ENCODE peak calls at places on chromosomes 6 and 20, in five cellular contexts. M, R, I, V and G are unnamed samples.

GRCh38 chr6:71288228-71289038 is at the start of gene OGFRL1:
- DNase-seq in I (peak; percentile 88), M (peak; percentile 77), R (peak; percentile 91), V (no peak), G (peak; percentile 55)

GRCh38 chr6:27873101-27874030 is 38.8 kb downstream of the OR2B2 start:
- DNase-seq in V (no peak), R (peak; percentile 35), M (peak; percentile 48), I (peak; percentile 81), G (peak; percentile 79)

GRCh38 chr6:3102875-3103274 is 15.6 kb upstream of the BPHL start:
- DNase-seq in M (no peak), I (no peak), R (no peak), V (no peak), G (no peak)

GRCh38 chr6:137589067-137589848 is 95.1 kb upstream of the OLIG3 start:
- DNase-seq in V (peak; percentile 69), I (no peak), R (peak; percentile 29), M (no peak), G (peak; percentile 42)

GRCh38 chr6:71294121-71294523 is 5.5 kb downstream of the OGFRL1 start:
- DNase-seq in V (no peak), M (no peak), R (no peak), I (peak; percentile 54), G (no peak)

GRCh38 chr6:90295854-90296345 is 743 bp downstream of the BACH2 start:
- DNase-seq in R (peak; percentile 80), V (no peak), M (peak; percentile 76), I (peak; percentile 75), G (no peak)

GRCh38 chr6:96394727-96395126 is 126.9 kb upstream of the UFL1 start:
- DNase-seq in I (no peak), M (no peak), R (peak; percentile 19), V (no peak), G (no peak)

GRCh38 chr6:90375681-90376439 is 79.2 kb upstream of the BACH2 start:
- DNase-seq in I (no peak), R (no peak), M (peak; percentile 14), V (no peak), G (no peak)

GRCh38 chr6:35049346-35049745 is 91.8 kb downstream of the TCP11 start:
- DNase-seq in R (no peak), I (peak; percentile 30), V (no peak), M (no peak), G (no peak)

GRCh38 chr6:8065519-8065911 is 1.3 kb upstream of the BLOC1S5 start:
- DNase-seq in R (no peak), M (no peak), V (no peak), I (no peak), G (no peak)

GRCh38 chr20:36162272-36162966 is 7.9 kb downstream of the EPB41L1 start:
- DNase-seq in I (no peak), V (no peak), R (no peak), M (no peak), G (no peak)

GRCh38 chr6:132695773-132696172 is 18.1 kb downstream of the VNN1 start:
- DNase-seq in M (no peak), V (no peak), I (no peak), R (no peak), G (no peak)

GRCh38 chr6:152636675-152637421 is at the start of gene SYNE1:
- DNase-seq in R (peak; percentile 42), M (peak; percentile 38), I (peak; percentile 47), V (no peak), G (no peak)

GRCh38 chr6:105345506-105345905 is 57.4 kb downstream of the PREP start:
- DNase-seq in R (no peak), I (no peak), V (no peak), M (no peak), G (no peak)

GRCh38 chr6:169890901-169891300 is 139.5 kb downstream of the ERMARD start:
- DNase-seq in M (no peak), I (no peak), R (no peak), V (no peak), G (no peak)

GRCh38 chr6:136209496-136209895 is 40.6 kb downstream of the MTFR2 start:
- DNase-seq in R (no peak), V (no peak), I (no peak), M (no peak), G (no peak)

GRCh38 chr6:42313038-42313437 is 95.4 kb upstream of the MRPS10 start:
- DNase-seq in M (no peak), V (no peak), R (no peak), I (no peak), G (no peak)

GRCh38 chr20:22918286-22918983 is 116.7 kb upstream of the SSTR4 start:
- DNase-seq in M (no peak), R (no peak), I (no peak), V (no peak), G (no peak)

GRCh38 chr6:170295519-170296422 is 4.9 kb upstream of the DLL1 start:
- DNase-seq in M (no peak), V (peak; percentile 77), R (peak; percentile 63), I (no peak), G (peak; percentile 60)

GRCh38 chr6:125986956-125987617 is 747 bp downstream of the TRMT11 start:
- DNase-seq in M (no peak), V (no peak), R (peak; percentile 45), I (no peak), G (peak; percentile 57)

GRCh38 chr6:112113371-112113770 is 26.0 kb downstream of the FAM229B start:
- DNase-seq in I (no peak), M (no peak), R (no peak), V (no peak), G (no peak)
- H3K4me3 ChIP-seq in I (no peak overlapping the region), M (no peak overlapping the region), R (no peak overlapping the region), V (no peak overlapping the region), G (no peak overlapping the region)

GRCh38 chr6:146028835-146029572 is at the start of gene GRM1:
- DNase-seq in V (no peak), I (no peak), M (no peak), R (no peak), G (no peak)
- H3K4me3 ChIP-seq in V (peak within 1 kb of the TSS; percentile 47), I (no peak within 1 kb of the TSS), M (no peak within 1 kb of the TSS), R (no peak within 1 kb of the TSS), G (no peak within 1 kb of the TSS)

DNA sequence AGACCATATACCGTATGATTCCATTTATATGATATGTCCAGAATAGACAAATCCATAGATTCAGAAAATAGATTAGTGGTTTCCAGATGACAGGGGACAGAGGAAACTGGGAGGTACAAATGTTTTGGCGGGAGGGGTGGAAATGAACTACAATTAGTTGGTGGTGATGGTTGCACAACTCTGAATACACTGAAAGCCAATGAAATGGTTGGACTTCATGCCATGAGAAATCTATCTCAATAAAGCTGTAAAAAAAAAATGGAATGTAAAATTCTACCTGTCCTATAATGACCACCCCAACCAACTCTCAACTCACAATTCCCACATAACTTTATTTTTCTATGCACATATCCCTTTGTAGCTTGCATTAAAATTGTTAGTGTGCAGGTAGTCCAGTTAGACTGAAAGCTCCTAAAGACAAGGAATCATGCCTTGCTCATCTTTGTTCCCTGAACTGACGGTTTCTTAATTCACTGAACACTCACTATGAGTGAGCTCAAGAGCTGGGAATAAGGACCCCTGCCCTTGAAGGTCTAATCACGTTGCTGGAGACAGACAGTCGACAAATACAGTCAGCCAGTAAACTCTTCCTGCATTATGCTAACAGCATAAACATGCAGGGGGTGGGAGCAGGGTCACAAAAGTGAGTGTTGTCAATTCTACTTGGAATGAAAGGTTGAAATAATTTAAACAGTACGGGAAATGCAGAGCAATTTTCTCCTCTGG is 1.4 kb downstream of the DCDC2 start:
- DNase-seq in V (no peak), R (no peak), I (no peak), M (no peak), G (no peak)
- H3K4me3 ChIP-seq in V (no peak overlapping the region), R (no peak overlapping the region), I (no peak overlapping the region), M (no peak overlapping the region), G (no peak overlapping the region)

DNA sequence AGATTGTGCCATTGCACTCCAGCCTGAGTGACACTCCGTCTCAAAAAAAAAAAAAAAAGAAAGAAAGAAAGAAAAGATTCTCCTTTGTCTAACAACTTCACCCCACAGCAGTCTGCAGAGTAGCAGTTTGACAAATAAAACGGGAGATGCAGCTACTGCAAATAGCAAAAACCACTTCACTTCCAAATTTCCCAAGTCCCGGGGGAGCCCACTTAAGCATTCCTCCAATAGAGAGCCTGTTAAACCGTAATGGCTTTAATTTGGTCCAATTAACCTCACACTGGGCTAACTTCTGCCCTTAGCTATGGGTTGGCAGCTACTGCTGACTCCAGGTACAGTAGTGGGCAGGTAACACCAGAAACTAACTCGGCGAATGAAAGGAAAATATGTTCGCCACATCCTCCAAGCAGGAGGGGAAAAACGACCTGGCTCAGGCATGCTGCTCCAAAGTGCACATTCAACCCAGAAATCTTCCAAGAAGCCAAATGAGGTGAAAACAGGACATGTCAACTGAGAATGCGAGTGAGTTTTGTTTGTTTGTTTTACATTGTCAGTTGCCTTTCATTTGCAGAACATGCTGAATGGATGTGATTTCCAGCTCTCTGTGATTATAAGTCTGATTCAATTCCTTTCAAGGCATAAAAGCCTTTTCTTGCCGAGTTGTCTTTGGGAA is 117.5 kb upstream of the ARMC2 start:
- DNase-seq in V (peak; percentile 3), R (no peak), M (no peak), I (no peak), G (no peak)
- H3K4me3 ChIP-seq in V (no peak overlapping the region), R (no peak overlapping the region), M (no peak overlapping the region), I (no peak overlapping the region), G (no peak overlapping the region)

DNA sequence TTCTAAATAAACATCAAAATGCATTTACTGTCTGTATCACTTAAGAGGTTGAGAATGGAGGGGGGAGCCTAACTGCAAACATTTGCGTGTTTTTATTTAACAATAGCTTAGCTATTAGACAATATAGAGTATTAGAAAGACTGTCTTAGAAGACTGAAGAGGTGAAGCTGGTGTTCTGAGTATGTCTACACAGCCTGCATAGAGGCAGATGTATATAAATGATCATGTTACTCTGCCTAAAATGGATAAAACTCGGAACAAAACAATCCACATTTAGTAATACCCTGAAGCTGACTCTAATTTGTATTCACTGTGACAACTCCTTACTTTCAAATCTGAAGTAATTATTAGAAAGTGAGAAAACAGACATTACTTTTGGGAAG is 181.9 kb downstream of the GMPR start:
- DNase-seq in V (no peak), I (no peak), R (no peak), M (no peak), G (no peak)
- H3K4me3 ChIP-seq in V (no peak overlapping the region), I (no peak overlapping the region), R (no peak overlapping the region), M (no peak overlapping the region), G (no peak overlapping the region)

DNA sequence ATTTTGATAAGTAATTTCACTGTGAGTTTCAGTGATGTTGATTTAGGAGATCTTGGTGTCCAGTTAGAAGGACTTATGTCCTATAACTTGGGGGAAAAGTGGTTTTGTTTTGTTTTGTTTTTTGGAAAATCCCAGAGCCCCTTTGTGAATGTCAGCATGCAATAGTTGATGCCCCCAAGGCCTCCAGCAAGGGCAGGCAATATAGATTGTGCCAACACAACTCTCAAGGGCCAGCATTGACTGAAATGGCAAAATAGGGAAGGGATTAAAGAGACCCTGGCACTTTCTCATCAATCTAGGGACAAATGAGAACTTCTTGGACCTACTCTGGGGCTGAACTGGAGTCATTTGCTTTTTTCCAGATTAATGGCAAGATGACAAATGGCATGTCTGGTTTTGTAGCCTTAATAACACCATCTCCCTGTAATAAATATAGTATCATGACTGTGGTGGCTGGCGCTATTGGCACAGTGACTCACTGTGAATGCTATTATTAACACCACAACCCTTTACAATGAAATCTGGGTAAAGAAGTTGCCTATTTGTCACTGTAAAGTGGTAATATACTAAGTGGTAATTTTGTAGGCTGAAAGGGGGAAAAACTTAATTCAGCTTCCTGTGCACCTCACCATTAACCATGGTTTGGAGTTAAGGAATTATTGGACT is 51.8 kb downstream of the ABRACL start:
- DNase-seq in I (peak; percentile 58), V (no peak), R (no peak), M (peak; percentile 28), G (no peak)
- H3K4me3 ChIP-seq in I (no peak overlapping the region), V (no peak overlapping the region), R (no peak overlapping the region), M (no peak overlapping the region), G (no peak overlapping the region)

GRCh38 chr20:44092551-44093248 is 94.3 kb downstream of the JPH2 start:
- DNase-seq in M (no peak), V (peak; percentile 51), I (no peak), R (peak; percentile 65), G (peak; percentile 21)
- H3K4me3 ChIP-seq in M (no peak overlapping the region), V (no peak overlapping the region), I (no peak overlapping the region), R (no peak overlapping the region), G (no peak overlapping the region)